ENCODE peak calls at places on chromosomes 12 and 14, in eight cellular contexts. F is tibial nerve; J is ovary; W is GM23248; B is left ventricle myocardium inferior; V is IMR-90; H is AG04450; Y is CD4-positive, alpha-beta memory T cell. A is an unnamed sample.

GRCh38 chr12:92987846-92988621 is 58.9 kb upstream of the EEA1 start:
- DNase-seq in F (no peak), J (peak; percentile 35), W (no peak), B (peak; percentile 25), V (no peak), H (no peak), Y (no peak), A (no peak)

GRCh38 chr14:70619708-70620107 is 19.3 kb upstream of the MED6 start:
- DNase-seq in F (no peak), J (no peak), W (no peak), B (no peak), V (no peak), H (no peak), Y (no peak), A (no peak)

GRCh38 chr12:31752450-31752849 is 23.6 kb upstream of the AMN1 start:
- DNase-seq in F (no peak), J (no peak), W (no peak), B (no peak), V (no peak), H (no peak), Y (no peak), A (no peak)

GRCh38 chr12:90000721-90001120 is 292.1 kb upstream of the ATP2B1 start:
- DNase-seq in F (no peak), J (no peak), W (no peak), B (no peak), V (no peak), H (no peak), Y (no peak), A (no peak)

GRCh38 chr12:18868673-18869072 is 130.8 kb downstream of the CAPZA3 start:
- DNase-seq in F (no peak), J (no peak), W (peak; percentile 82), B (no peak), V (peak; percentile 58), H (no peak), Y (no peak), A (no peak)

GRCh38 chr12:71752887-71753286 is 1.8 kb upstream of the RAB21 start:
- DNase-seq in F (no peak), J (no peak), W (no peak), B (no peak), V (no peak), H (no peak), Y (no peak), A (no peak)

GRCh38 chr14:76720382-76720813 is 40.9 kb upstream of the VASH1 start:
- DNase-seq in F (no peak), J (peak; percentile 69), W (no peak), B (peak; percentile 92), V (peak; percentile 38), H (peak; percentile 10), Y (no peak), A (peak; percentile 84)

GRCh38 chr12:68880660-68881325 is 52.2 kb downstream of the CPM start:
- DNase-seq in F (no peak), J (no peak), W (no peak), B (no peak), V (no peak), H (no peak), Y (no peak), A (no peak)

GRCh38 chr12:3272958-3273357 is 195.8 kb downstream of the TSPAN9 start:
- DNase-seq in F (no peak), J (no peak), W (no peak), B (no peak), V (no peak), H (no peak), Y (no peak), A (no peak)

GRCh38 chr12:1698638-1699214 is 7.9 kb downstream of the ADIPOR2 start:
- DNase-seq in F (no peak), J (no peak), W (no peak), B (no peak), V (no peak), H (no peak), Y (no peak), A (no peak)

GRCh38 chr12:25074954-25075353 is 120.0 kb downstream of the DNAI7 start:
- DNase-seq in F (no peak), J (no peak), W (no peak), B (no peak), V (no peak), H (no peak), Y (no peak), A (no peak)

GRCh38 chr14:88748288-88748687 is 44.5 kb downstream of the EML5 start:
- DNase-seq in F (no peak), J (no peak), W (no peak), B (no peak), V (peak; percentile 7), H (no peak), Y (no peak), A (no peak)
- H3K27ac ChIP-seq in F (no peak overlapping the region), J (peak overlapping the region; percentile 44), W (no peak overlapping the region), B (no peak overlapping the region), V (no peak overlapping the region), H (no peak overlapping the region), Y (no peak overlapping the region), A (no peak overlapping the region)

GRCh38 chr12:133058203-133059125 is 21.2 kb downstream of the ZNF84 start:
- DNase-seq in F (no peak), J (no peak), W (peak; percentile 5), B (no peak), V (peak; percentile 2), H (no peak), Y (no peak), A (no peak)
- H3K9me3 ChIP-seq in F (peaks cover 30% of the 10 kb centered on the region), J (peaks cover 49% of the 10 kb centered on the region), W (peaks cover 54% of the 10 kb centered on the region), B (peaks cover 100% of the 10 kb centered on the region), V (peaks cover 77% of the 10 kb centered on the region), H (peaks cover 34% of the 10 kb centered on the region), Y (peaks cover 43% of the 10 kb centered on the region), A (peaks cover 73% of the 10 kb centered on the region)

GRCh38 chr14:93161411-93161940 is 23.2 kb downstream of the MOAP1 start:
- DNase-seq in F (no peak), J (no peak), W (no peak), B (no peak), V (no peak), H (no peak), Y (no peak), A (no peak)
- H3K27ac ChIP-seq in F (no peak overlapping the region), J (no peak overlapping the region), W (no peak overlapping the region), B (no peak overlapping the region), V (no peak overlapping the region), H (no peak overlapping the region), Y (no peak overlapping the region), A (no peak overlapping the region)

GRCh38 chr14:105908481-105908911 is 382.1 kb downstream of the TMEM121 start:
- DNase-seq in F (no peak), J (no peak), W (no peak), B (no peak), V (no peak), H (no peak), Y (no peak), A (no peak)
- H3K9me3 ChIP-seq in F (no peaks in the 10 kb centered on the region), J (no peaks in the 10 kb centered on the region), W (no peaks in the 10 kb centered on the region), B (peaks cover 13% of the 10 kb centered on the region), V (peaks cover 36% of the 10 kb centered on the region), H (peaks cover 89% of the 10 kb centered on the region), Y (no peaks in the 10 kb centered on the region), A (no peaks in the 10 kb centered on the region)

DNA sequence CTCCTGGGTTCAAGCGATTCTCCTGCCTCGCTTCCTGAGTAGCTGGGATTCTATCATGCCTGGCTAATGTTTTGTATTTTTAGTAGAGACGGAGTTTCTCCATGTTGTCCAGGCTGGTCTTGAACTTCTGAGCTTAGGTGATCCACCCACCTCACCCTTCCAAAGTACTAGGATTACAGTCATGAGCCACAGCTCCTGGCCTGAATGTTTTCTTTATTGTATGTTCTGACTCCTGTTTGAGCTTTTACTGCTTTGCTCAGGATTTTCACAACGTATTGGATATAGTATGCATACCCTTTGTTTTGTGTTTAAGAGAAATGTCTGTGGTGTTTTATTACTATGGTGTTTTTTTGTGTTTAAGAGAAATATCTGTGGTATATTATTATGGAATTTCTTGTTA is 37.2 kb downstream of the ATF7IP start:
- DNase-seq in F (no peak), J (no peak), W (no peak), B (no peak), V (no peak), H (no peak), Y (no peak), A (no peak)
- H3K27ac ChIP-seq in F (no peak overlapping the region), J (no peak overlapping the region), W (no peak overlapping the region), B (peak overlapping the region; percentile 62), V (no peak overlapping the region), H (no peak overlapping the region), Y (peak overlapping the region; percentile 39), A (peak overlapping the region; percentile 6)